ENCODE peak calls at places on chromosomes 12 and 14, in ten cellular contexts. C is CD8-positive, alpha-beta memory T cell; T is dorsolateral prefrontal cortex; U is brain microvascular endothelial cell; X is prostate gland; B is H7; K is CD8-positive, alpha-beta T cell; A is Panc1; O is neural progenitor cell; S is aorta. M is an unnamed sample. For H3K27me3, the result is how much of the 10 kb centered on the place peaks cover.

GRCh38 chr12:58420496-58420895 is 479.1 kb downstream of the ATP23 start:
- DNase-seq in C (no peak), T (no peak), U (no peak), X (peak), B (no peak), K (no peak), A (no peak), O (no peak), S (no peak), M (no peak)

GRCh38 chr14:101704140-101704539 is 57.4 kb upstream of the PPP2R5C start:
- DNase-seq in C (no peak), T (no peak), U (no peak), X (no peak), B (no peak), K (no peak), A (no peak), O (no peak), S (no peak), M (no peak)

GRCh38 chr14:93629636-93630035 is 158.6 kb downstream of the PRIMA1 start:
- DNase-seq in C (no peak), T (no peak), U (no peak), X (no peak), B (no peak), K (no peak), A (no peak), O (no peak), S (no peak), M (no peak)

GRCh38 chr12:75892779-75893408 is 138.7 kb downstream of the PHLDA1 start:
- DNase-seq in C (no peak), T (no peak), U (peak), X (no peak), B (no peak), K (no peak), A (no peak), O (no peak), S (no peak), M (no peak)

GRCh38 chr12:15601210-15601800 is 187.9 kb downstream of the EPS8 start:
- DNase-seq in C (no peak), T (no peak), U (peak), X (no peak), B (no peak), K (no peak), A (no peak), O (no peak), S (no peak), M (no peak)

GRCh38 chr14:106605548-106606448 is 1079.4 kb downstream of the TMEM121 start:
- DNase-seq in C (peak), T (no peak), U (no peak), X (no peak), B (no peak), K (peak), A (no peak), O (no peak), S (no peak), M (peak)

GRCh38 chr12:119235352-119235751 is 56.6 kb downstream of the HSPB8 start:
- DNase-seq in C (no peak), T (no peak), U (no peak), X (no peak), B (peak), K (no peak), A (no peak), O (peak), S (no peak), M (no peak)

GRCh38 chr12:92574046-92574783 is 128.6 kb upstream of the PLEKHG7 start:
- DNase-seq in C (no peak), T (no peak), U (peak), X (no peak), B (peak), K (no peak), A (no peak), O (peak), S (no peak), M (no peak)

GRCh38 chr14:100305446-100306255 is 593 bp downstream of the SLC25A29 start:
- DNase-seq in C (peak), T (no peak), U (no peak), X (peak), B (peak), K (peak), A (no peak), O (peak), S (peak), M (peak)

GRCh38 chr12:8913702-8914032 is 642 bp upstream of the PHC1 start:
- DNase-seq in C (peak), T (no peak), U (no peak), X (no peak), B (no peak), K (no peak), A (no peak), O (no peak), S (no peak), M (no peak)

GRCh38 chr12:30900351-30900750 is 26.2 kb upstream of the TSPAN11 start:
- DNase-seq in C (no peak), T (no peak), U (no peak), X (no peak), B (no peak), K (no peak), A (no peak), O (no peak), S (no peak), M (no peak)
- H3K27me3 ChIP-seq in C (under half), T (under half), U (under half), X (under half), B (under half), K (under half), A (under half), O (under half), S (under half), M (under half)

GRCh38 chr12:52628111-52628507 is 9.8 kb upstream of the KRT73 start:
- DNase-seq in C (no peak), T (no peak), U (no peak), X (no peak), B (no peak), K (no peak), A (no peak), O (no peak), S (no peak), M (no peak)
- H3K27me3 ChIP-seq in C (under half), T (under half), U (under half), X (under half), B (under half), K (under half), A (under half), O (under half), S (under half), M (under half)

GRCh38 chr12:4813741-4814140 is 93.5 kb downstream of the GALNT8 start:
- DNase-seq in C (no peak), T (no peak), U (no peak), X (no peak), B (no peak), K (no peak), A (no peak), O (peak), S (no peak), M (no peak)
- H3K27me3 ChIP-seq in C (under half), T (under half), U (under half), X (under half), B (under half), K (under half), A (under half), O (under half), S (under half), M (under half)

GRCh38 chr14:99133563-99134332 is 138.2 kb downstream of the BCL11B start:
- DNase-seq in C (no peak), T (peak), U (no peak), X (peak), B (peak), K (peak), A (no peak), O (no peak), S (no peak), M (no peak)

GRCh38 chr14:99132821-99133562 is 139.0 kb downstream of the BCL11B start:
- DNase-seq in C (no peak), T (peak), U (no peak), X (peak), B (no peak), K (peak), A (no peak), O (no peak), S (no peak), M (no peak)

GRCh38 chr14:99129998-99130397 is 142.0 kb downstream of the BCL11B start:
- DNase-seq in C (no peak), T (no peak), U (no peak), X (no peak), B (no peak), K (peak), A (no peak), O (no peak), S (no peak), M (no peak)

GRCh38 chr14:99129211-99129696 is 142.7 kb downstream of the BCL11B start:
- DNase-seq in C (no peak), T (peak), U (no peak), X (no peak), B (no peak), K (peak), A (no peak), O (no peak), S (no peak), M (no peak)

GRCh38 chr14:99131632-99132271 is 140.2 kb downstream of the BCL11B start:
- DNase-seq in C (no peak), T (peak), U (no peak), X (no peak), B (no peak), K (peak), A (no peak), O (no peak), S (no peak), M (no peak)
- H3K27me3 ChIP-seq in C (under half), T (under half), U (under half), X (under half), B (under half), K (under half), A (under half), O (under half), S (under half), M (under half)

DNA sequence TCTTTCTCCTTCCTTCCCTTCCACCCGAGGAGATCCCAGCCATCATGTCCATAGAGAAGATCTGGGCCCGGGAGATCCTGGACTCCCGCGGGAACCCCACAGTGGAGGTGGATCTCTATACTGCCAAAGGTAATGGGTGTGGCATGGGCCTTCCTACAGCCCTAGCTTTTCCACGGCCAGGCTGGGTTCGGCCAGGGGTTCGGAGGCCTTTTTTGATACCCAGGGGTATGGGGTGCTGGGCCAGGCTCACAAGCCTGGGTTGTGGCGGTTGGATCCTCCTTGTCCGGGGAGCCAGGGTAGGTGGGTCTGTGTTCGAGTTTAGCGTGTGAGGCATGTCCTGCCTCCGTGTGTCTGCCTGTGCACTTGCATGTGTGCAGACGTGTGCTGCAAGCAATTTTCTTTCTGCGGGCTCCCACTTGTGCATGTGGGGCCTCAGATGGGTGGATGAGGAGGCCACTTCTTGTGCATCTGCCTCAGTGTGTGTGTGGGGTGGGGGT is 1.5 kb downstream of the ENO2 start:
- DNase-seq in C (no peak), T (no peak), U (no peak), X (no peak), B (no peak), K (no peak), A (no peak), O (no peak), S (peak), M (no peak)
- H3K27me3 ChIP-seq in C (under half), T (under half), U (under half), X (under half), B (under half), K (under half), A (under half), O (under half), S (under half), M (under half)

GRCh38 chr14:96745500-96746051 is 51.6 kb upstream of the VRK1 start:
- DNase-seq in C (no peak), T (no peak), U (no peak), X (no peak), B (no peak), K (no peak), A (no peak), O (no peak), S (no peak), M (no peak)
- H3K27me3 ChIP-seq in C (under half), T (under half), U (under half), X (under half), B (under half), K (under half), A (under half), O (under half), S (under half), M (under half)

GRCh38 chr12:115755752-115756140 is 521.7 kb downstream of the MED13L start:
- DNase-seq in C (no peak), T (no peak), U (no peak), X (no peak), B (no peak), K (no peak), A (no peak), O (no peak), S (no peak), M (no peak)

GRCh38 chr12:115750340-115750739 is 527.2 kb downstream of the MED13L start:
- DNase-seq in C (no peak), T (no peak), U (no peak), X (no peak), B (no peak), K (no peak), A (no peak), O (no peak), S (no peak), M (no peak)

GRCh38 chr12:115752151-115752550 is 525.3 kb downstream of the MED13L start:
- DNase-seq in C (no peak), T (no peak), U (peak), X (peak), B (no peak), K (no peak), A (no peak), O (no peak), S (no peak), M (no peak)

GRCh38 chr12:115755061-115755751 is 522.3 kb downstream of the MED13L start:
- DNase-seq in C (no peak), T (no peak), U (no peak), X (no peak), B (no peak), K (no peak), A (no peak), O (no peak), S (no peak), M (no peak)

DNA sequence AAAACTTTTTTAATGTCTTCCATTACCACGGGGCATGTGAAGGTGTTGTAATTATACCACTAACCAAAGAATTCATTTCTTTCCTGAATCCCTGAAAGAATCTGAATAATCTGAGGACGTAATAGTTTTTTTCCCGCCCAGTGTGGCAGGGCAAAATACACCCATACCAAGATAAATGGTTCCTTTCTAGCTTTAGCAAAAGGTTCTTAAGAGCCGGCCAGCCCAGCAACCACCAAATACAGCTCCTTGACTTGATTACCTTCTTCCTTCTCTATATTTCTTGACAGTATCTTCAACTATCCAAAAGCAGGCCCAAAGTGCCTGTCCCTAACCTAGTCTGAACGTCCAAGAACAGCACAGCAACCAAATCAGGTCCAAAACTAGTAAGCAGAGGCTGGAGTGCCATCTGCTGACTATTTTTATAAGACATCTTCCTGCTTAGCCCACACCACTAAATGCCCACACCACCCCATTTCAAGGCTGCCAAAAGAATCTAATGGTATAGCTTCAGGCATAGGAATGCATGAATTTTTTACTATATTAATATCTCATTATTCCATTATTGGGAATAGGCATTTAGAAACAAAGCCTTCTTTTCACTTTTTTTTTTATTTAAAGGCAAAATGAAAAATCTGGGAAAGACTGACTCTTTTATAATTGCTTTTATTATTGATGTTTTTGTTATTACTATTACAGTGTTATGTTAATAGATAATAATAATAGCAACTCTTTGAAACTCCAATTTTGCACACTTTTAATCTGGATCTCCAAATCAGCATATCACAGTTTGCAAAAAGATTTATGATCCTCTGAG is 524.4 kb downstream of the MED13L start:
- DNase-seq in C (peak), T (peak), U (peak), X (peak), B (peak), K (no peak), A (peak), O (peak), S (no peak), M (peak)
- H3K27me3 ChIP-seq in C (under half), T (under half), U (under half), X (under half), B (under half), K (under half), A (under half), O (under half), S (under half), M (under half)

DNA sequence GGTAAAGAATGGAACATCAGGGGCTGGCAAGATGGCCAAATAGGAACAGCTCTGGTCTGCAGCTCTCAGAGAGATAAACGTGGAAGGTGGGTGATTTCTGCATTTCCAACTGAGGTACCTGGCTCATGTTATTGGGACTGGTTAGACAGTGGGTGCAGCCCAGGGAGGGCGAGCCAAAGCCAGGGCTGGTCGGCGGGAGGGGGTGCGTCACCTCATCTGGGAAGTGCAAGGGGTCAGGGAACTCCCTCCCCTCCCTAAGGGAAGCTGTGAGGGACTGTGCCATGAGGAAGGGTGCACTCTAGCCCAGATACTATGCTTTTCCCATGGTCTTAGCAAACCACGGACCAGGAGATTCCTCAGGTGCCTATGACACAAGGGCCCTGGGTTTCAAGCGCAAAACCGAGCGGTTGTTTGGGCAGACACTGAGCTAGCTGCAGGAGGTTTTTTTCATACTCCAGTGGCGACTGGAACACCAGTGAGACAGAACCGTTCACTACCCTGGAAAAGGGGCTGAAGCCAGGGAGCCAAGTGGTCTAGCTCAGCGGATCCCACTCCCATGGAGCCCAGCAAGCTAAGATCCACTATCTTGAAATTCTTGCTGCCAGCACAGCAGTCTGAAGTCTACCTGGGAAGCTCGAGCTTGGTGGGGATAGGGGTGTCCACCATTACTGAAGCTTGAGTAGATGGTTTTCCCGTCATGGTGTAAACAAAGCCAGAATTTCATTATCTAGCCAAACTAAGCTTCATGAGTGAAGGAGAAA is 317.6 kb downstream of the NELL2 start:
- DNase-seq in C (no peak), T (no peak), U (no peak), X (no peak), B (no peak), K (no peak), A (no peak), O (no peak), S (no peak), M (no peak)
- H3K27me3 ChIP-seq in C (under half), T (under half), U (under half), X (under half), B (under half), K (under half), A (under half), O (under half), S (under half), M (under half)

GRCh38 chr14:60642270-60642789 is 6.9 kb downstream of the SIX1 start:
- DNase-seq in C (no peak), T (no peak), U (no peak), X (no peak), B (peak), K (no peak), A (no peak), O (peak), S (no peak), M (no peak)
- H3K27me3 ChIP-seq in C (half or more), T (half or more), U (under half), X (under half), B (half or more), K (under half), A (under half), O (half or more), S (under half), M (half or more)

M was measured in colonic mucosa.